ENCODE peak calls at places on chromosomes 3 and 15, in six cellular contexts. Y is stimulated activated CD4-positive, alpha-beta T cell treated with anti-CD3 and anti-CD28 coated beads, Interleukin-1b, Interleukin-23, amount 100 ng/mL, for 4 hours; B is ovary; W is adipocyte; R is lung; J is left ventricle myocardium inferior. F is an unnamed sample.

GRCh38 chr15:77818484-77819270 is 186.0 kb upstream of the LINGO1 start:
- DNase-seq in W (no peak), R (no peak), Y (no peak), J (no peak), B (no peak), F (no peak)

GRCh38 chr3:126714296-126714900 is 10.4 kb downstream of the CHCHD6 start:
- DNase-seq in B (no peak), R (no peak), Y (no peak), W (no peak), J (no peak), F (no peak)

GRCh38 chr15:58431221-58432149 is at the start of gene LIPC:
- DNase-seq in J (no peak), Y (no peak), W (no peak), B (no peak), R (no peak), F (no peak)

GRCh38 chr3:56123487-56123886 is 344.8 kb downstream of the ERC2 start:
- DNase-seq in Y (no peak), R (no peak), B (no peak), W (no peak), J (no peak), F (no peak)

GRCh38 chr3:49422379-49423248 is at the start of gene AMT:
- DNase-seq in W (no peak), Y (no peak), B (no peak), R (peak), J (peak), F (no peak)

GRCh38 chr3:4995500-4996053 is 16.3 kb downstream of the BHLHE40 start:
- DNase-seq in Y (no peak), B (no peak), W (no peak), R (no peak), J (no peak), F (no peak)

GRCh38 chr3:9514306-9514705 is 39.3 kb downstream of the LHFPL4 start:
- DNase-seq in W (no peak), R (no peak), B (no peak), J (no peak), Y (no peak), F (no peak)

GRCh38 chr3:196502775-196503181 is 790 bp downstream of the RNF168 start:
- DNase-seq in R (peak), Y (no peak), J (peak), W (peak), B (peak), F (peak)

GRCh38 chr15:44319385-44319784 is 30.9 kb downstream of the GOLM2 start:
- DNase-seq in J (no peak), B (no peak), W (no peak), Y (no peak), R (no peak), F (no peak)

GRCh38 chr15:95840004-95840403 is 490.5 kb upstream of the NR2F2 start:
- DNase-seq in J (peak), W (peak), B (peak), R (no peak), Y (no peak), F (no peak)

GRCh38 chr3:129161860-129162271 is 1.0 kb upstream of the ISY1 start:
- DNase-seq in J (no peak), Y (peak), R (no peak), W (peak), B (no peak), F (no peak)

GRCh38 chr3:10085738-10086137 is 22.3 kb downstream of the FANCD2OS start:
- DNase-seq in Y (no peak), B (no peak), W (no peak), J (no peak), R (no peak), F (no peak)

GRCh38 chr15:98203872-98204660 is 243.6 kb downstream of the ARRDC4 start:
- DNase-seq in W (no peak), B (no peak), Y (no peak), R (no peak), J (no peak), F (no peak)

GRCh38 chr15:73225358-73226015 is 143.3 kb downstream of the HCN4 start:
- DNase-seq in B (no peak), J (no peak), R (no peak), W (no peak), Y (no peak), F (no peak)

GRCh38 chr3:61570813-61571212 is 9.4 kb downstream of the PTPRG start:
- DNase-seq in Y (no peak), B (no peak), R (no peak), J (no peak), W (no peak), F (no peak)

GRCh38 chr15:66196565-66196964 is 57.0 kb downstream of the MEGF11 start:
- DNase-seq in Y (no peak), J (no peak), W (no peak), B (no peak), R (no peak), F (no peak)

GRCh38 chr3:188842628-188843027 is 329.1 kb upstream of the TPRG1 start:
- DNase-seq in Y (no peak), J (no peak), W (peak), R (no peak), B (no peak), F (no peak)

GRCh38 chr3:155753038-155753647 is 8.3 kb upstream of the PLCH1 start:
- DNase-seq in R (no peak), W (peak), Y (no peak), J (no peak), B (no peak), F (no peak)